ENCODE peak calls at places on chromosome 6, in five cellular contexts. H is stimulated activated effector memory CD8-positive, alpha-beta T cell treated with anti-CD3 and anti-CD28 coated beads, Interleukin-12 subunit alpha, Interleukin-12 subunit beta, amount 100 ng/mL, for 72 hours; A is lung microvascular endothelial cell; Q is putamen; I is cardiac fibroblast. M is an unnamed sample.

GRCh38 chr6:70575899-70576298 is 9.2 kb downstream of the SDHAF4 start:
- DNase-seq in H (no peak), A (no peak), Q (no peak), I (no peak), M (no peak)

GRCh38 chr6:88631830-88632229 is 331.6 kb downstream of the RNGTT start:
- DNase-seq in H (no peak), A (no peak), Q (no peak), I (no peak), M (no peak)

GRCh38 chr6:157019115-157019628 is 242.0 kb downstream of the ARID1B start:
- DNase-seq in H (no peak), A (no peak), Q (no peak), I (no peak), M (no peak)

GRCh38 chr6:25424303-25424702 is 145.1 kb downstream of the CARMIL1 start:
- DNase-seq in H (no peak), A (no peak), Q (no peak), I (no peak), M (no peak)

GRCh38 chr6:131295081-131295480 is 159.8 kb downstream of the AKAP7 start:
- DNase-seq in H (no peak), A (no peak), Q (no peak), I (no peak), M (no peak)

GRCh38 chr6:139479433-139480222 is 105.2 kb upstream of the CITED2 start:
- DNase-seq in H (no peak), A (no peak), Q (no peak), I (no peak), M (no peak)

GRCh38 chr6:150079604-150080003 is 10.7 kb upstream of the ULBP3 start:
- DNase-seq in H (no peak), A (no peak), Q (no peak), I (no peak), M (peak)

GRCh38 chr6:3356824-3357420 is 98.2 kb downstream of the PSMG4 start:
- DNase-seq in H (no peak), A (no peak), Q (no peak), I (no peak), M (no peak)

GRCh38 chr6:11424395-11425050 is 113.0 kb upstream of the TMEM170B start:
- DNase-seq in H (no peak), A (peak), Q (no peak), I (no peak), M (no peak)

GRCh38 chr6:52731719-52732118 is 31.6 kb downstream of the GSTA2 start:
- DNase-seq in H (no peak), A (no peak), Q (no peak), I (no peak), M (no peak)